ENCODE peak calls at places on chromosomes 5 and 9, in six cellular contexts. One of them, this sample, is unnamed.
A peak's percentile ranks its signal among the peaks of the same experiment; 100 is the strongest.

GRCh38 chr5:139141841-139142240 is 56.3 kb downstream of the SIL1 start:
- DNase-seq in astrocyte: peak; percentile 92
- DNase-seq in H1: no peak
- DNase-seq in tibial nerve: no peak
- DNase-seq in endodermal cell: no peak
- DNase-seq in WERI-Rb-1: no peak
- DNase-seq in this sample: peak; percentile 89

GRCh38 chr5:87885727-87886126 is 382.9 kb downstream of the TMEM161B start:
- DNase-seq in astrocyte: no peak
- DNase-seq in tibial nerve: no peak
- DNase-seq in H1: no peak
- DNase-seq in endodermal cell: no peak
- DNase-seq in WERI-Rb-1: no peak
- DNase-seq in this sample: no peak

GRCh38 chr5:56454219-56454862 is 221.2 kb upstream of the ANKRD55 start:
- DNase-seq in astrocyte: no peak
- DNase-seq in H1: no peak
- DNase-seq in tibial nerve: no peak
- DNase-seq in endodermal cell: no peak
- DNase-seq in WERI-Rb-1: no peak
- DNase-seq in this sample: no peak

GRCh38 chr5:42021923-42022322 is 96.8 kb downstream of the FBXO4 start:
- DNase-seq in tibial nerve: no peak
- DNase-seq in WERI-Rb-1: no peak
- DNase-seq in H1: no peak
- DNase-seq in endodermal cell: no peak
- DNase-seq in astrocyte: peak; percentile 13
- DNase-seq in this sample: no peak

GRCh38 chr9:100222674-100223073 is 123.6 kb downstream of the INVS start:
- DNase-seq in H1: no peak
- DNase-seq in astrocyte: peak; percentile 33
- DNase-seq in tibial nerve: no peak
- DNase-seq in endodermal cell: no peak
- DNase-seq in WERI-Rb-1: no peak
- DNase-seq in this sample: no peak

GRCh38 chr9:9752722-9753121 is 860.1 kb downstream of the PTPRD start:
- DNase-seq in WERI-Rb-1: no peak
- DNase-seq in endodermal cell: no peak
- DNase-seq in astrocyte: no peak
- DNase-seq in tibial nerve: peak; percentile 15
- DNase-seq in H1: no peak
- DNase-seq in this sample: peak; percentile 21

GRCh38 chr9:127336708-127337352 is 60.1 kb upstream of the SLC2A8 start:
- DNase-seq in astrocyte: peak; percentile 92
- DNase-seq in WERI-Rb-1: no peak
- DNase-seq in tibial nerve: peak; percentile 81
- DNase-seq in H1: no peak
- DNase-seq in endodermal cell: no peak
- DNase-seq in this sample: peak; percentile 65

GRCh38 chr5:58967597-58968281 is 384.9 kb downstream of the RAB3C start:
- DNase-seq in endodermal cell: no peak
- DNase-seq in WERI-Rb-1: no peak
- DNase-seq in H1: no peak
- DNase-seq in astrocyte: no peak
- DNase-seq in tibial nerve: no peak
- DNase-seq in this sample: no peak

GRCh38 chr9:95206143-95206542 is 111.4 kb downstream of the FANCC start:
- DNase-seq in endodermal cell: no peak
- DNase-seq in astrocyte: peak; percentile 26
- DNase-seq in WERI-Rb-1: no peak
- DNase-seq in H1: no peak
- DNase-seq in tibial nerve: no peak
- DNase-seq in this sample: peak; percentile 63

GRCh38 chr9:87276851-87277251 is 220.8 kb upstream of the DAPK1 start:
- DNase-seq in astrocyte: peak; percentile 63
- DNase-seq in WERI-Rb-1: no peak
- DNase-seq in tibial nerve: no peak
- DNase-seq in endodermal cell: no peak
- DNase-seq in H1: no peak
- DNase-seq in this sample: no peak

GRCh38 chr9:136950656-136951030 is 1.4 kb upstream of the LCN12 start:
- DNase-seq in astrocyte: no peak
- DNase-seq in tibial nerve: no peak
- DNase-seq in WERI-Rb-1: no peak
- DNase-seq in endodermal cell: no peak
- DNase-seq in H1: no peak
- DNase-seq in this sample: peak; percentile 83

GRCh38 chr5:36242534-36243144 is 914 bp upstream of the NADK2 start:
- DNase-seq in endodermal cell: no peak
- DNase-seq in tibial nerve: no peak
- DNase-seq in WERI-Rb-1: no peak
- DNase-seq in H1: no peak
- DNase-seq in astrocyte: no peak
- DNase-seq in this sample: no peak

GRCh38 chr9:86246752-86247161 is 12.7 kb downstream of the C9orf153 start:
- DNase-seq in H1: no peak
- DNase-seq in tibial nerve: no peak
- DNase-seq in WERI-Rb-1: no peak
- DNase-seq in astrocyte: no peak
- DNase-seq in endodermal cell: no peak
- DNase-seq in this sample: no peak

GRCh38 chr9:100290714-100291113 is 62.0 kb downstream of the TEX10 start:
- DNase-seq in WERI-Rb-1: no peak
- DNase-seq in astrocyte: no peak
- DNase-seq in endodermal cell: no peak
- DNase-seq in H1: no peak
- DNase-seq in tibial nerve: no peak
- DNase-seq in this sample: no peak

GRCh38 chr5:149141957-149142851 is 911 bp downstream of the ABLIM3 start:
- DNase-seq in H1: no peak
- DNase-seq in tibial nerve: peak; percentile 28
- DNase-seq in WERI-Rb-1: no peak
- DNase-seq in endodermal cell: no peak
- DNase-seq in astrocyte: no peak
- DNase-seq in this sample: peak; percentile 15

GRCh38 chr9:126957687-126958053 is 43.1 kb downstream of the RALGPS1 start:
- DNase-seq in WERI-Rb-1: peak; percentile 33
- DNase-seq in H1: no peak
- DNase-seq in tibial nerve: no peak
- DNase-seq in endodermal cell: no peak
- DNase-seq in astrocyte: peak; percentile 65
- DNase-seq in this sample: no peak

GRCh38 chr5:179865471-179866240 is 7.0 kb upstream of the MRNIP start:
- DNase-seq in WERI-Rb-1: no peak
- DNase-seq in endodermal cell: no peak
- DNase-seq in tibial nerve: no peak
- DNase-seq in H1: no peak
- DNase-seq in astrocyte: no peak
- DNase-seq in this sample: no peak

GRCh38 chr5:180371949-180372348 is 18.8 kb upstream of the GFPT2 start:
- DNase-seq in endodermal cell: no peak
- DNase-seq in tibial nerve: no peak
- DNase-seq in H1: no peak
- DNase-seq in astrocyte: no peak
- DNase-seq in WERI-Rb-1: no peak
- DNase-seq in this sample: no peak

GRCh38 chr5:176994460-176995121 is 12.0 kb downstream of the UIMC1 start:
- DNase-seq in endodermal cell: peak; percentile 47
- DNase-seq in tibial nerve: no peak
- DNase-seq in WERI-Rb-1: no peak
- DNase-seq in H1: no peak
- DNase-seq in astrocyte: peak; percentile 89
- DNase-seq in this sample: no peak

GRCh38 chr5:157025093-157025698 is 33.7 kb downstream of the HAVCR1 start:
- DNase-seq in astrocyte: no peak
- DNase-seq in endodermal cell: no peak
- DNase-seq in H1: no peak
- DNase-seq in WERI-Rb-1: no peak
- DNase-seq in tibial nerve: no peak
- DNase-seq in this sample: peak; percentile 12

GRCh38 chr9:95462419-95463121 is 54.2 kb downstream of the PTCH1 start:
- DNase-seq in astrocyte: peak; percentile 84
- DNase-seq in endodermal cell: peak; percentile 82
- DNase-seq in WERI-Rb-1: peak; percentile 84
- DNase-seq in H1: no peak
- DNase-seq in tibial nerve: peak; percentile 67
- DNase-seq in this sample: peak; percentile 69

GRCh38 chr9:27457445-27457844 is 66.6 kb upstream of the IFNK start:
- DNase-seq in endodermal cell: peak; percentile 74
- DNase-seq in WERI-Rb-1: no peak
- DNase-seq in astrocyte: no peak
- DNase-seq in H1: no peak
- DNase-seq in tibial nerve: no peak
- DNase-seq in this sample: no peak

GRCh38 chr5:65326912-65327311 is 154.8 kb downstream of the ADAMTS6 start:
- DNase-seq in H1: no peak
- DNase-seq in tibial nerve: no peak
- DNase-seq in endodermal cell: peak; percentile 51
- DNase-seq in WERI-Rb-1: no peak
- DNase-seq in astrocyte: peak; percentile 75
- DNase-seq in this sample: no peak

GRCh38 chr9:18747590-18747989 is 273.6 kb downstream of the ADAMTSL1 start:
- DNase-seq in tibial nerve: no peak
- DNase-seq in endodermal cell: no peak
- DNase-seq in astrocyte: no peak
- DNase-seq in H1: no peak
- DNase-seq in WERI-Rb-1: no peak
- DNase-seq in this sample: peak; percentile 88

GRCh38 chr9:78215706-78216105 is 20.2 kb upstream of the CEP78 start:
- DNase-seq in tibial nerve: no peak
- DNase-seq in WERI-Rb-1: no peak
- DNase-seq in endodermal cell: no peak
- DNase-seq in astrocyte: peak; percentile 71
- DNase-seq in H1: no peak
- DNase-seq in this sample: no peak

GRCh38 chr5:6733411-6734242 is 20.4 kb downstream of the TENT4A start:
- DNase-seq in WERI-Rb-1: no peak
- DNase-seq in astrocyte: peak; percentile 90
- DNase-seq in tibial nerve: no peak
- DNase-seq in endodermal cell: no peak
- DNase-seq in H1: no peak
- DNase-seq in this sample: no peak

GRCh38 chr9:7209051-7209450 is 451.3 kb downstream of the KDM4C start:
- DNase-seq in tibial nerve: no peak
- DNase-seq in astrocyte: no peak
- DNase-seq in H1: no peak
- DNase-seq in endodermal cell: no peak
- DNase-seq in WERI-Rb-1: no peak
- DNase-seq in this sample: no peak

GRCh38 chr9:20379804-20380225 is 242.5 kb downstream of the MLLT3 start:
- DNase-seq in tibial nerve: no peak
- DNase-seq in endodermal cell: no peak
- DNase-seq in WERI-Rb-1: no peak
- DNase-seq in H1: no peak
- DNase-seq in astrocyte: no peak
- DNase-seq in this sample: no peak
- H3K4me3 ChIP-seq in tibial nerve: no peak overlapping the region
- H3K4me3 ChIP-seq in endodermal cell: no peak overlapping the region
- H3K4me3 ChIP-seq in WERI-Rb-1: no peak overlapping the region
- H3K4me3 ChIP-seq in H1: no peak overlapping the region
- H3K4me3 ChIP-seq in astrocyte: no peak overlapping the region
- H3K4me3 ChIP-seq in this sample: no peak overlapping the region

GRCh38 chr9:130180516-130180915 is 8.3 kb downstream of the NCS1 start:
- DNase-seq in tibial nerve: no peak
- DNase-seq in astrocyte: no peak
- DNase-seq in H1: no peak
- DNase-seq in endodermal cell: no peak
- DNase-seq in WERI-Rb-1: no peak
- DNase-seq in this sample: no peak

GRCh38 chr9:130179508-130179907 is 7.3 kb downstream of the NCS1 start:
- DNase-seq in endodermal cell: no peak
- DNase-seq in WERI-Rb-1: no peak
- DNase-seq in tibial nerve: no peak
- DNase-seq in astrocyte: no peak
- DNase-seq in H1: no peak
- DNase-seq in this sample: no peak

GRCh38 chr9:130183133-130183762 is 11.0 kb downstream of the NCS1 start:
- DNase-seq in tibial nerve: no peak
- DNase-seq in H1: no peak
- DNase-seq in WERI-Rb-1: peak; percentile 37
- DNase-seq in astrocyte: peak; percentile 71
- DNase-seq in endodermal cell: peak; percentile 76
- DNase-seq in this sample: peak; percentile 96

GRCh38 chr9:130182090-130182909 is 10.1 kb downstream of the NCS1 start:
- DNase-seq in H1: no peak
- DNase-seq in tibial nerve: no peak
- DNase-seq in astrocyte: no peak
- DNase-seq in WERI-Rb-1: no peak
- DNase-seq in endodermal cell: no peak
- DNase-seq in this sample: no peak

GRCh38 chr9:130181645-130182044 is 9.4 kb downstream of the NCS1 start:
- DNase-seq in tibial nerve: no peak
- DNase-seq in endodermal cell: no peak
- DNase-seq in astrocyte: no peak
- DNase-seq in WERI-Rb-1: no peak
- DNase-seq in H1: no peak
- DNase-seq in this sample: no peak
- H3K27ac ChIP-seq in tibial nerve: no peak overlapping the region
- H3K27ac ChIP-seq in endodermal cell: no peak overlapping the region
- H3K27ac ChIP-seq in astrocyte: no peak overlapping the region
- H3K27ac ChIP-seq in WERI-Rb-1: no peak overlapping the region
- H3K27ac ChIP-seq in H1: no peak overlapping the region
- H3K27ac ChIP-seq in this sample: peak overlapping the region; percentile 81

GRCh38 chr5:154815684-154816247 is 34.6 kb downstream of the FAXDC2 start:
- DNase-seq in astrocyte: no peak
- DNase-seq in tibial nerve: no peak
- DNase-seq in H1: no peak
- DNase-seq in endodermal cell: no peak
- DNase-seq in WERI-Rb-1: no peak
- DNase-seq in this sample: no peak

GRCh38 chr5:154811653-154812465 is 38.5 kb downstream of the FAXDC2 start:
- DNase-seq in WERI-Rb-1: peak; percentile 63
- DNase-seq in astrocyte: peak; percentile 31
- DNase-seq in H1: peak; percentile 17
- DNase-seq in endodermal cell: peak; percentile 84
- DNase-seq in tibial nerve: peak; percentile 38
- DNase-seq in this sample: peak; percentile 68

GRCh38 chr5:154811239-154811638 is 39.2 kb downstream of the FAXDC2 start:
- DNase-seq in WERI-Rb-1: no peak
- DNase-seq in astrocyte: no peak
- DNase-seq in tibial nerve: no peak
- DNase-seq in endodermal cell: no peak
- DNase-seq in H1: no peak
- DNase-seq in this sample: no peak

GRCh38 chr5:154813736-154814135 is 36.7 kb downstream of the FAXDC2 start:
- DNase-seq in H1: no peak
- DNase-seq in astrocyte: no peak
- DNase-seq in tibial nerve: no peak
- DNase-seq in endodermal cell: no peak
- DNase-seq in WERI-Rb-1: no peak
- DNase-seq in this sample: no peak

GRCh38 chr5:154813158-154813557 is 37.2 kb downstream of the FAXDC2 start:
- DNase-seq in astrocyte: no peak
- DNase-seq in H1: no peak
- DNase-seq in WERI-Rb-1: no peak
- DNase-seq in tibial nerve: no peak
- DNase-seq in endodermal cell: no peak
- DNase-seq in this sample: no peak
- H3K36me3 ChIP-seq in astrocyte: peaks cover 47% of the 10 kb centered on the region
- H3K36me3 ChIP-seq in H1: peaks cover 79% of the 10 kb centered on the region
- H3K36me3 ChIP-seq in WERI-Rb-1: peaks cover 82% of the 10 kb centered on the region
- H3K36me3 ChIP-seq in tibial nerve: peaks cover 93% of the 10 kb centered on the region
- H3K36me3 ChIP-seq in endodermal cell: peaks cover 89% of the 10 kb centered on the region
- H3K36me3 ChIP-seq in this sample: peaks cover 86% of the 10 kb centered on the region

GRCh38 chr9:132877447-132877817 is 652 bp downstream of the AK8 start:
- DNase-seq in WERI-Rb-1: no peak
- DNase-seq in tibial nerve: no peak
- DNase-seq in astrocyte: no peak
- DNase-seq in endodermal cell: no peak
- DNase-seq in H1: no peak
- DNase-seq in this sample: peak; percentile 17
- H3K4me3 ChIP-seq in WERI-Rb-1: peak overlapping the region; percentile 98
- H3K4me3 ChIP-seq in tibial nerve: no peak overlapping the region
- H3K4me3 ChIP-seq in astrocyte: peak overlapping the region; percentile 80
- H3K4me3 ChIP-seq in endodermal cell: peak overlapping the region; percentile 93
- H3K4me3 ChIP-seq in H1: peak overlapping the region; percentile 69
- H3K4me3 ChIP-seq in this sample: peak overlapping the region; percentile 98

This sample was measured in thyroid gland.